ENCODE peak calls at places on chromosomes 4 and X, in six cellular contexts. B is T-helper 9 cell; V is thoracic aorta; P is NCI-H1930; L is hepatocyte; N is activated naive CD4-positive, alpha-beta T cell treated with anti-CD3 and anti-CD28 coated beads, Interleukin-2, amount 50 U/mL, for 16 hours. O is an unnamed sample.

GRCh38 chrX:43552166-43552565 is 103.9 kb upstream of the MAOA start:
- DNase-seq in B (no peak), V (no peak), P (no peak), L (peak; percentile 72), N (no peak), O (no peak)

GRCh38 chrX:42746606-42747005 is 31.4 kb downstream of the PPP1R2C start:
- DNase-seq in B (no peak), V (no peak), P (no peak), L (peak; percentile 19), N (no peak), O (no peak)

GRCh38 chrX:109943740-109944092 is 59.2 kb upstream of the TMEM164 start:
- DNase-seq in B (no peak), V (no peak), P (no peak), L (no peak), N (no peak), O (no peak)

GRCh38 chr4:123477804-123478209 is 81.2 kb downstream of the SPRY1 start:
- DNase-seq in B (peak; percentile 3), V (no peak), P (no peak), L (no peak), N (no peak), O (no peak)

GRCh38 chr4:103634236-103634635 is 85.5 kb downstream of the TACR3 start:
- DNase-seq in B (no peak), V (no peak), P (no peak), L (no peak), N (no peak), O (no peak)

GRCh38 chr4:38948551-38948950 is 80.9 kb downstream of the FAM114A1 start:
- DNase-seq in B (no peak), V (no peak), P (no peak), L (peak; percentile 35), N (no peak), O (no peak)

GRCh38 chrX:130100180-130100579 is 10.1 kb downstream of the ELF4 start:
- DNase-seq in B (no peak), V (no peak), P (no peak), L (no peak), N (no peak), O (no peak)

GRCh38 chr4:111187108-111187507 is 564.2 kb upstream of the PITX2 start:
- DNase-seq in B (no peak), V (no peak), P (no peak), L (no peak), N (no peak), O (no peak)

GRCh38 chr4:77821775-77822174 is 2.6 kb upstream of the CNOT6L start:
- DNase-seq in B (peak; percentile 22), V (no peak), P (no peak), L (no peak), N (peak; percentile 44), O (peak; percentile 79)

GRCh38 chr4:8185280-8185679 is 13.8 kb upstream of the SH3TC1 start:
- DNase-seq in B (no peak), V (no peak), P (no peak), L (no peak), N (no peak), O (no peak)

GRCh38 chr4:125365731-125366130 is 51.0 kb downstream of the FAT4 start:
- DNase-seq in B (no peak), V (no peak), P (no peak), L (no peak), N (no peak), O (no peak)

O was measured in activated effector memory CD4-positive, alpha-beta T cell treated with anti-CD3 and anti-CD28 coated beads, Interleukin-2, amount 50 U/mL, for 16 hours.